ENCODE peak calls at places on chromosomes 2 and 18, in eight cellular contexts. H is left lung, P is neural crest cell, T is stomach, V is psoas muscle, L is BJ, C is heart right ventricle, N is kidney epithelial cell. M is an unnamed sample.

GRCh38 chr18:70442933-70443332 is 154.1 kb downstream of the SOCS6 start:
- DNase-seq in H (no peak), P (no peak), T (no peak), V (no peak), L (no peak), C (no peak), N (no peak), M (no peak)

GRCh38 chr2:41709702-41710599 is 337.9 kb upstream of the PKDCC start:
- DNase-seq in H (no peak), P (no peak), T (no peak), V (no peak), L (no peak), C (no peak), N (no peak), M (no peak)

GRCh38 chr2:182426915-182427233 is at the start of gene PDE1A:
- DNase-seq in H (no peak), P (no peak), T (no peak), V (no peak), L (no peak), C (peak), N (no peak), M (no peak)

GRCh38 chr2:134252092-134252775 is 1.6 kb upstream of the MGAT5 start:
- DNase-seq in H (no peak), P (no peak), T (no peak), V (no peak), L (peak), C (no peak), N (no peak), M (no peak)

GRCh38 chr2:159882069-159882468 is 84.1 kb upstream of the CD302 start:
- DNase-seq in H (no peak), P (no peak), T (no peak), V (no peak), L (no peak), C (no peak), N (no peak), M (no peak)

GRCh38 chr2:26691881-26692813 is at the start of gene KCNK3:
- DNase-seq in H (peak), P (peak), T (peak), V (peak), L (no peak), C (peak), N (no peak), M (peak)

GRCh38 chr2:80454628-80455027 is 150.1 kb upstream of the LRRTM1 start:
- DNase-seq in H (no peak), P (no peak), T (no peak), V (peak), L (no peak), C (peak), N (no peak), M (no peak)

GRCh38 chr2:44184106-44184505 is 15.4 kb downstream of the PPM1B start:
- DNase-seq in H (no peak), P (no peak), T (no peak), V (no peak), L (no peak), C (no peak), N (no peak), M (no peak)

GRCh38 chr2:173286153-173286809 is 68.4 kb upstream of the CDCA7 start:
- DNase-seq in H (no peak), P (no peak), T (no peak), V (no peak), L (no peak), C (no peak), N (no peak), M (no peak)

GRCh38 chr2:53559302-53559967 is 208.2 kb upstream of the CHAC2 start:
- DNase-seq in H (no peak), P (no peak), T (no peak), V (no peak), L (no peak), C (no peak), N (peak), M (no peak)

GRCh38 chr2:38260972-38261371 is 116.1 kb downstream of the ATL2 start:
- DNase-seq in H (no peak), P (no peak), T (no peak), V (no peak), L (no peak), C (no peak), N (no peak), M (no peak)

GRCh38 chr18:76491436-76491800 is 3.6 kb downstream of the ZNF516 start:
- DNase-seq in H (peak), P (no peak), T (peak), V (peak), L (no peak), C (peak), N (no peak), M (no peak)

DNA sequence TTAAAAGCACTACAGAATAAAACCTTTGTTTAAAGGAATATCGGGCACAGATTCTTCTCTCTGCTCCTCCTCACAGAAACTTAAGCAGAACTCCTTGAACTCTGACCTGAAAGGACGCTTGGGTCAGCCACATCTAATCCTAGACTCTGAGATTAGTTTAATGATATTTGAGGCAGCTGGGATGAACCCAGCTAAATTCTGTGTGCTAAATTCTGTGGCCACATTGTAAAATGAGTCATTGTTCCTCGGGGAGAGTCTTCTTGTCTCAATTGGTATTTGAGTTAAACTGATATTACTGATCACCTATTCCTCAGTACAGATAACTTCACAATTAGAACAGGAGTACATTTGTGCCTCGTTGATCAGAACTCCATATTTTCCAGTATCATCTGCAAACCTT is 47.6 kb downstream of the SATB2 start:
- DNase-seq in H (no peak), P (no peak), T (no peak), V (no peak), L (no peak), C (no peak), N (no peak), M (no peak)
- TF ChIP-seq CTCF in H (no peak), P (no peak), T (no peak), V (no peak), L (no peak), C (no peak), N (no peak), M (no peak)

GRCh38 chr2:39595116-39595515 is 70.6 kb upstream of the TMEM178A start:
- DNase-seq in H (no peak), P (no peak), T (no peak), V (no peak), L (no peak), C (no peak), N (no peak), M (no peak)

GRCh38 chr2:39597309-39597708 is 68.4 kb upstream of the TMEM178A start:
- DNase-seq in H (no peak), P (no peak), T (no peak), V (no peak), L (no peak), C (no peak), N (no peak), M (no peak)

GRCh38 chr2:39593439-39594393 is 72.0 kb upstream of the TMEM178A start:
- DNase-seq in H (no peak), P (no peak), T (peak), V (no peak), L (peak), C (peak), N (peak), M (no peak)
- TF ChIP-seq CTCF in H (peak), P (peak), T (peak), V (peak), L (peak), C (peak), N (peak), M (no peak)

GRCh38 chr18:34640273-34640672 is 69.8 kb upstream of the DTNA start:
- DNase-seq in H (no peak), P (no peak), T (no peak), V (no peak), L (no peak), C (no peak), N (no peak), M (no peak)

GRCh38 chr18:34639662-34640061 is 70.4 kb upstream of the DTNA start:
- DNase-seq in H (no peak), P (no peak), T (no peak), V (no peak), L (no peak), C (no peak), N (no peak), M (no peak)

GRCh38 chr18:34647251-34647650 is 62.8 kb upstream of the DTNA start:
- DNase-seq in H (no peak), P (no peak), T (no peak), V (no peak), L (no peak), C (no peak), N (no peak), M (no peak)

GRCh38 chr18:34648269-34648668 is 61.8 kb upstream of the DTNA start:
- DNase-seq in H (no peak), P (no peak), T (no peak), V (no peak), L (no peak), C (no peak), N (no peak), M (no peak)

GRCh38 chr18:34643982-34644381 is 66.1 kb upstream of the DTNA start:
- DNase-seq in H (no peak), P (no peak), T (no peak), V (no peak), L (no peak), C (no peak), N (no peak), M (no peak)
- TF ChIP-seq CTCF in H (no peak), P (no peak), T (no peak), V (no peak), L (no peak), C (peak), N (no peak), M (no peak)

GRCh38 chr2:227582369-227582768 is 16.3 kb upstream of the SCYGR2 start:
- DNase-seq in H (no peak), P (no peak), T (no peak), V (no peak), L (no peak), C (no peak), N (no peak), M (no peak)

GRCh38 chr2:227577555-227577954 is 21.1 kb upstream of the SCYGR2 start:
- DNase-seq in H (no peak), P (no peak), T (no peak), V (no peak), L (no peak), C (no peak), N (no peak), M (no peak)

GRCh38 chr2:227576812-227577211 is 21.9 kb upstream of the SCYGR2 start:
- DNase-seq in H (no peak), P (no peak), T (no peak), V (no peak), L (no peak), C (no peak), N (no peak), M (no peak)

GRCh38 chr2:227576110-227576509 is 22.6 kb upstream of the SCYGR2 start:
- DNase-seq in H (no peak), P (no peak), T (no peak), V (no peak), L (no peak), C (no peak), N (no peak), M (no peak)

DNA sequence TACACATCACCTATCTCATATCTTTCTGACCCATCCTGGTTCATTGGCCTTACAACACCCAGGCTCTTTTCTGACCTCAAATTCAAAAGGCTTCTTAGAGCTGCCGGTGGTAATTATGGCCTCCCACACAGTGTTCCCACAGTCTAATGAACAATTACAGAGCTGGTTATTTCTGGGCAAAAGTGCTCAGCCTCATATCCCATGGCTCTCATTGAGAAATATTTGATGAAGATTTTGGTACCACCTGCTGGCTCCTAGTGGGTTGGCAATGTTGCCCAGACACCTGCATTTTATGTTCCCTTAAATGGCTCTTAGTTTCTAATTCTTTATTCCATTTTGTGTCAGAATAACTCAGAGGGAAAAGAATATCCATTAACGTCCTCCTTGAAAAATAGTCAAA is 20.1 kb upstream of the SCYGR2 start:
- DNase-seq in H (no peak), P (no peak), T (no peak), V (no peak), L (no peak), C (no peak), N (no peak), M (no peak)
- TF ChIP-seq CTCF in H (no peak), P (no peak), T (no peak), V (no peak), L (no peak), C (no peak), N (no peak), M (no peak)

GRCh38 chr2:10038716-10039115 is 4.6 kb upstream of the KLF11 start:
- DNase-seq in H (no peak), P (no peak), T (no peak), V (no peak), L (no peak), C (no peak), N (no peak), M (no peak)

GRCh38 chr2:10038123-10038522 is 5.2 kb upstream of the KLF11 start:
- DNase-seq in H (no peak), P (no peak), T (no peak), V (no peak), L (no peak), C (no peak), N (no peak), M (no peak)

GRCh38 chr2:10042301-10043161 is 819 bp upstream of the KLF11 start:
- DNase-seq in H (peak), P (peak), T (peak), V (peak), L (no peak), C (peak), N (no peak), M (peak)

GRCh38 chr2:10041711-10042110 is 1.6 kb upstream of the KLF11 start:
- DNase-seq in H (no peak), P (no peak), T (no peak), V (no peak), L (no peak), C (no peak), N (no peak), M (no peak)

GRCh38 chr2:10039658-10040410 is 3.5 kb upstream of the KLF11 start:
- DNase-seq in H (no peak), P (no peak), T (peak), V (peak), L (no peak), C (peak), N (no peak), M (no peak)
- TF ChIP-seq CTCF in H (no peak), P (no peak), T (no peak), V (no peak), L (no peak), C (peak), N (no peak), M (no peak)

DNA sequence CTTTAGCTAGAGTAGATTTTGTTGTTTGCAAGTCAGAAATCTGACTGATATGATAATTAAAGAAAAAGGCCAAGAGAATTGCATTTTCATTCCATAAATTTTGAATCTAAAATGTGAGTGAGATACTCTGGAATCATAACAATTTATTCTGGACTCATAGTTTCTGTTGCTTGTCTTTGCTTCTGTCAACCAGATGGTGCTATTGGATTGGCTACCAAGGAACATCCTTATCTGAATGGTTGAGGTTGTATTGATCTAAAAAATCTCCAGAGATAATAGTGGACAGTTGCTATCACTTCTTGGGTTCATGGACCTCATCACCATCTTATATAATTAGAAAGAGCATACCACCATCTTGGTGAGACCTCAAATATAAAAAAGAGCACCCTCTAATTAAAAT is 34.0 kb upstream of the CPS1 start:
- DNase-seq in H (no peak), P (no peak), T (no peak), V (no peak), L (no peak), C (no peak), N (no peak), M (no peak)
- TF ChIP-seq CTCF in H (no peak), P (no peak), T (no peak), V (no peak), L (no peak), C (no peak), N (no peak), M (no peak)

DNA sequence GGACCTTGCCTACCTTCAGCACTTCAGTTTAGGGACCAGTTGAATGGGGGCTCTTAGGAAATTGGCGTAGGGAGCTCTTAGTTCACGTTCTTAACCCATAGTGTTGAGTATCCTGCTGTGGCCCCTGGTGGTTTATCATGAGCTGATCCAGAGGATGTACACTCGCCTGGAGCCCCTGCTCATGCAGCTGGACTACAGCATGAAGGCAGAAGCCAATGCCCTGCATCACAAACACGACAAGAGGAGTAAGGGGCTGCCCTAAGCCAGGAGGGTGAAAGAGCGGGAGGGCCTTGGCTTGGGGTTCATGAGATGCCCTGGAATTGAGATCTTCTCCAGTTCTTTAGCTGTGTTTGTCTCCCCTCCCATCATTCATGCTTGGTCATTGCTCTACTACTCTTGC is 2.9 kb downstream of the RETREG2 start:
- DNase-seq in H (no peak), P (no peak), T (no peak), V (no peak), L (no peak), C (no peak), N (no peak), M (no peak)
- TF ChIP-seq CTCF in H (no peak), P (no peak), T (no peak), V (no peak), L (no peak), C (no peak), N (no peak), M (no peak)

M was measured in natural killer cell.